ENCODE peak calls at places on chromosomes 6 and 20, in eight cellular contexts. F, Y, L, V, G, J, Z and Q are unnamed samples.

GRCh38 chr6:52221302-52221701 is 23.0 kb downstream of the IL17F start:
- DNase-seq in J (peak; percentile 86), V (no peak), L (no peak), G (no peak), F (no peak), Y (no peak), Z (no peak), Q (no peak)

GRCh38 chr6:137876547-137876946 is 9.5 kb downstream of the TNFAIP3 start:
- DNase-seq in Z (no peak), F (no peak), V (no peak), Y (no peak), L (no peak), G (no peak), J (no peak), Q (no peak)

GRCh38 chr6:42702200-42702599 is 20.2 kb downstream of the PRPH2 start:
- DNase-seq in J (no peak), V (no peak), G (no peak), F (no peak), L (no peak), Z (no peak), Y (peak; percentile 49), Q (no peak)

GRCh38 chr6:150072201-150072600 is 3.3 kb upstream of the ULBP3 start:
- DNase-seq in L (peak; percentile 94), F (no peak), J (no peak), V (peak; percentile 55), G (peak; percentile 85), Z (no peak), Y (peak; percentile 39), Q (peak; percentile 45)

GRCh38 chr20:21520702-21521595 is 7.1 kb upstream of the NKX2-2 start:
- DNase-seq in G (peak; percentile 87), F (no peak), V (no peak), Y (peak; percentile 15), J (no peak), Z (no peak), L (peak; percentile 18), Q (no peak)

GRCh38 chr20:40683221-40683893 is 5.7 kb downstream of the MAFB start:
- DNase-seq in F (peak; percentile 50), G (peak; percentile 73), Y (peak; percentile 47), Z (no peak), L (no peak), V (no peak), J (no peak), Q (no peak)

GRCh38 chr20:24497851-24498250 is 28.4 kb downstream of the SYNDIG1 start:
- DNase-seq in J (no peak), Z (no peak), Y (no peak), G (no peak), F (no peak), L (no peak), V (no peak), Q (no peak)

GRCh38 chr20:1854246-1854645 is 41.0 kb upstream of the SIRPA start:
- DNase-seq in L (no peak), F (no peak), V (no peak), J (no peak), G (no peak), Z (no peak), Y (no peak), Q (no peak)

GRCh38 chr20:29878281-29878741 is 1379.2 kb upstream of the DEFB115 start:
- DNase-seq in L (peak; percentile 48), F (no peak), J (no peak), V (no peak), G (peak; percentile 36), Z (no peak), Y (no peak), Q (no peak)

GRCh38 chr6:1420382-1420781 is 31.0 kb downstream of the FOXF2 start:
- DNase-seq in F (no peak), J (no peak), L (no peak), G (no peak), V (no peak), Y (no peak), Z (no peak), Q (no peak)

GRCh38 chr6:46290916-46291633 is 120.3 kb upstream of the ENPP5 start:
- DNase-seq in Y (no peak), G (no peak), J (no peak), L (no peak), Z (no peak), V (no peak), F (no peak), Q (no peak)

GRCh38 chr20:10114598-10114997 is 79.8 kb downstream of the ANKEF1 start:
- DNase-seq in Z (no peak), J (no peak), Y (no peak), G (no peak), F (no peak), V (no peak), L (no peak), Q (no peak)

GRCh38 chr20:23267909-23268308 is 82.7 kb upstream of the NXT1 start:
- DNase-seq in G (no peak), Z (no peak), L (no peak), F (no peak), V (no peak), Y (no peak), J (no peak), Q (no peak)

GRCh38 chr6:128069180-128069579 is 168.3 kb upstream of the THEMIS start:
- DNase-seq in J (no peak), F (no peak), Y (peak; percentile 66), G (no peak), Z (peak; percentile 16), V (no peak), L (no peak), Q (no peak)

GRCh38 chr20:10524643-10525042 is 89.5 kb downstream of the SLX4IP start:
- DNase-seq in V (no peak), J (no peak), F (no peak), Y (no peak), G (peak; percentile 38), L (no peak), Z (no peak), Q (no peak)

GRCh38 chr6:170152111-170152926 is 138.6 kb downstream of the DLL1 start:
- DNase-seq in Y (no peak), G (peak; percentile 77), V (peak; percentile 34), L (peak; percentile 71), J (no peak), F (peak; percentile 61), Z (no peak), Q (no peak)

GRCh38 chr6:36713846-36714245 is 16.2 kb downstream of the RAB44 start:
- DNase-seq in J (no peak), L (no peak), Y (no peak), V (no peak), Z (no peak), G (peak; percentile 41), F (no peak), Q (no peak)

GRCh38 chr6:157225575-157225995 is 97.7 kb downstream of the TMEM242 start:
- DNase-seq in Z (no peak), V (no peak), F (no peak), G (no peak), J (no peak), Y (no peak), L (peak; percentile 42), Q (peak; percentile 54)

GRCh38 chr20:33539129-33539528 is 49.2 kb downstream of the CBFA2T2 start:
- DNase-seq in Z (no peak), F (no peak), L (no peak), G (no peak), V (no peak), J (no peak), Y (no peak), Q (peak; percentile 57)

GRCh38 chr20:8851446-8851845 is 217.4 kb upstream of the PLCB4 start:
- DNase-seq in Y (no peak), V (no peak), F (no peak), Z (no peak), G (no peak), J (no peak), L (no peak), Q (no peak)

GRCh38 chr6:66526061-66526460 is 819.0 kb upstream of the EYS start:
- DNase-seq in G (no peak), L (no peak), Y (no peak), Z (no peak), J (no peak), V (no peak), F (no peak), Q (no peak)

DNA sequence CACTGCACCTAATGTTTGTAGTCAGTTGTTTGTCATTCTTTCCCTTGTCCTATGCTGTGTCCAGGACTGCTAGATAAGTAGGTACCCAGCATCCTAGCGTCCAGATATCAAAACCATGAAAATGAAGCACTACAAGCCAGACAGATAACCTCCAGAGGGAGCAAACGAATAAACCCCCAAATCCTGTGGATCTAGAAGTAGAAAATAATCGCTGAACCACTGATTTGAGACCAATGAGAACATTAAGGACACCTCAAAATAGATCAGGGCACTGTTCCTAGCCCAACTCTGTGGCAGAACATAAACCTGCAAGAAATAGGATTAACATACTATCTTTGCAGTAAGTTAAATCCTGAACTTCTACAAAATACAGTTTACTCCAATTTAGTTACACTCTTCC is 1.1 kb upstream of the KLHL32 start:
- DNase-seq in L (no peak), Z (no peak), J (no peak), V (no peak), F (no peak), Y (no peak), G (no peak), Q (no peak)
- H3K4me3 ChIP-seq in L (no peak overlapping the region), Z (no peak overlapping the region), J (no peak overlapping the region), V (peak overlapping the region; percentile 73), F (peak overlapping the region; percentile 73), Y (no peak overlapping the region), G (peak overlapping the region; percentile 84), Q (peak overlapping the region; percentile 66)

GRCh38 chr6:8707956-8708772 is 272.8 kb upstream of the SLC35B3 start:
- DNase-seq in F (no peak), J (no peak), L (no peak), V (no peak), Z (peak; percentile 2), Y (peak; percentile 3), G (peak; percentile 57), Q (no peak)
- H3K4me3 ChIP-seq in F (peak overlapping the region; percentile 54), J (no peak overlapping the region), L (no peak overlapping the region), V (no peak overlapping the region), Z (no peak overlapping the region), Y (no peak overlapping the region), G (no peak overlapping the region), Q (no peak overlapping the region)

DNA sequence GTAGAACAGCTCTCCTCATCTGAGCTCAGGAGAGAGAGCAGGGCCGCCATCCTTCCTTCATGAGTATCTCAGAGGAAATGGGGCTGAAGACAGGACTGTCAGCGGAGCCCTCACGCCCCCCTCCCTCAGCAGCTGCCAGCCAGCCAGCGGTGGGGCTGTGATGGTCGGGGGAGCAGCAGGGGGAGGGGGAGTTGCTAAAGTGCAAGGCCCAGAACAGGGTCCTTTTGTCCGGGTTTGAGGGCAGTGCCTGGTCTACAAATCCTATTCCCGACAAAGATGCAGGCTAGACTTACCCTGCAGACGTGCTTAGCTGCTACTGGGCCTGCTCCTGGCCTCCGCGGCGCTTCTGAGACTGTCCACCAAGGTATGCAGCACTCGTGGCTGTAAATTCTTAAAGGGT is 593.4 kb upstream of the CDH4 start:
- DNase-seq in Y (no peak), L (no peak), F (no peak), J (no peak), Z (no peak), G (no peak), V (no peak), Q (no peak)
- H3K4me3 ChIP-seq in Y (no peak overlapping the region), L (no peak overlapping the region), F (no peak overlapping the region), J (no peak overlapping the region), Z (no peak overlapping the region), G (no peak overlapping the region), V (no peak overlapping the region), Q (no peak overlapping the region)

DNA sequence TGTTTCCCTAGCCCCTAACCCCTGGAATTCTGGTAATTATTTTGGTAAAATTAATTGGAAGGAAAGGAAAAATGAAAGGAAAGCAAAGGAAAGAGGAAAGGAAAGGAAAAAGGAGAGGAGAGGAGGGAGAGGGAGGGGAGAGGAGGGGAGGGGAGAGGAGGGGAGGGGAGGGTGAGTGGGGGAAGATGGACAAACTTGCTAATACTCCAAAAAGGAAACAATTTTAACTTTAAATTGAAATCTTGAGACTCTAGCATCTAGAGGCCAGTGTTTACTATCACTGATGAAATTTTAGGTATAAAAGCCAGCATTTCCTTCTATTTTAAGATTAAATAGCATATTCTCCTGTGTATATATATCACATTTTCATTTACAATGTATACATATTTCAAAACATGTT is 156.5 kb downstream of the COL12A1 start:
- DNase-seq in F (no peak), J (no peak), Y (no peak), Z (no peak), V (no peak), G (no peak), L (no peak), Q (no peak)
- H3K4me3 ChIP-seq in F (no peak overlapping the region), J (no peak overlapping the region), Y (no peak overlapping the region), Z (no peak overlapping the region), V (no peak overlapping the region), G (no peak overlapping the region), L (no peak overlapping the region), Q (no peak overlapping the region)